ENCODE peak calls at places on chromosome X, in four cellular contexts. K is body of pancreas, M is cardiac muscle cell, G is upper lobe of right lung. Y is an unnamed sample. For H3K27me3 and H3K4me1, the result is how much of the 10 kb centered on the place peaks cover.

GRCh38 chrX:130110379-130111219 is at the start of gene ELF4:
- DNase-seq in K (peak), G (peak), M (peak), Y (peak)

GRCh38 chrX:155997436-155997835 is at the start of gene IL9R:
- DNase-seq in K (no peak), M (no peak), G (no peak), Y (no peak)

GRCh38 chrX:4173743-4174142 is 460.3 kb upstream of the PRKX start:
- DNase-seq in G (no peak), K (no peak), M (no peak), Y (no peak)

GRCh38 chrX:56813318-56813837 is 84.3 kb downstream of the NBDY start:
- DNase-seq in G (no peak), M (peak), K (no peak), Y (no peak)

GRCh38 chrX:45621356-45622041 is 420.8 kb upstream of the DIPK2B start:
- DNase-seq in M (peak), K (no peak), G (no peak), Y (no peak)

GRCh38 chrX:154370882-154371770 is 3.3 kb downstream of the FLNA start:
- DNase-seq in M (peak), K (peak), G (peak), Y (peak)

GRCh38 chrX:5113128-5113527 is 1115.5 kb downstream of the NLGN4X start:
- DNase-seq in K (no peak), M (no peak), G (no peak), Y (no peak)

GRCh38 chrX:112834976-112835375 is 5.7 kb downstream of the AMOT start:
- DNase-seq in M (no peak), K (no peak), G (no peak), Y (no peak)

GRCh38 chrX:20412871-20413486 is 146.3 kb upstream of the RPS6KA3 start:
- DNase-seq in M (no peak), K (no peak), G (no peak), Y (no peak)

GRCh38 chrX:150044556-150044955 is 106.3 kb upstream of the EOLA2 start:
- DNase-seq in G (no peak), K (no peak), M (peak), Y (no peak)

GRCh38 chrX:1224954-1225353 is 12.5 kb upstream of the CRLF2 start:
- DNase-seq in M (no peak), G (no peak), K (no peak), Y (peak)

GRCh38 chrX:66919280-66919832 is 280.5 kb upstream of the EDA2R start:
- DNase-seq in K (no peak), M (no peak), G (no peak), Y (no peak)

GRCh38 chrX:68918202-68918601 is 89.4 kb downstream of the EFNB1 start:
- DNase-seq in G (no peak), K (no peak), M (no peak), Y (no peak)

GRCh38 chrX:40727093-40727492 is 8.2 kb downstream of the MED14 start:
- DNase-seq in M (no peak), G (no peak), K (no peak), Y (no peak)

GRCh38 chrX:36609653-36610585 is 398.2 kb upstream of the FAM47C start:
- DNase-seq in M (no peak), G (no peak), K (no peak), Y (no peak)

GRCh38 chrX:1394731-1395501 is 3.0 kb upstream of the SLC25A6 start:
- DNase-seq in G (peak), K (peak), M (no peak), Y (peak)

GRCh38 chrX:33336783-33337182 is 125.4 kb upstream of the DMD start:
- DNase-seq in G (no peak), K (peak), M (peak), Y (no peak)

GRCh38 chrX:110759785-110760184 is 35.8 kb downstream of the CHRDL1 start:
- DNase-seq in M (no peak), K (no peak), G (no peak), Y (no peak)

GRCh38 chrX:95884196-95884595 is 800.4 kb upstream of the DIAPH2 start:
- DNase-seq in K (no peak), G (no peak), M (peak), Y (no peak)

GRCh38 chrX:18676470-18676869 is 4.6 kb upstream of the RS1 start:
- DNase-seq in M (peak), K (peak), G (no peak), Y (no peak)

GRCh38 chrX:74107666-74108065 is 196.3 kb upstream of the ZCCHC13 start:
- DNase-seq in M (no peak), K (no peak), G (no peak), Y (no peak)

GRCh38 chrX:21806691-21807090 is 32.7 kb upstream of the MBTPS2 start:
- DNase-seq in K (no peak), G (no peak), M (no peak), Y (no peak)

GRCh38 chrX:154056739-154057367 is 37.2 kb upstream of the IRAK1 start:
- DNase-seq in K (peak), G (no peak), M (no peak), Y (no peak)

GRCh38 chrX:136692271-136692670 is 44.3 kb downstream of the CD40LG start:
- DNase-seq in K (no peak), M (peak), G (no peak), Y (no peak)

GRCh38 chrX:114127411-114128025 is 456.4 kb upstream of the HTR2C start:
- DNase-seq in G (no peak), K (no peak), M (no peak), Y (peak)

GRCh38 chrX:105167233-105167632 is 53.3 kb downstream of the TEX13A start:
- DNase-seq in G (no peak), M (no peak), K (no peak), Y (no peak)

GRCh38 chrX:53422091-53422914 is at the start of the genes RIBC1 and SMC1A:
- DNase-seq in M (peak), G (peak), K (peak), Y (peak)

GRCh38 chrX:113959912-113960626 is 623.8 kb upstream of the HTR2C start:
- DNase-seq in G (no peak), M (no peak), K (no peak), Y (no peak)

GRCh38 chrX:118062048-118062789 is 54.4 kb downstream of the KLHL13 start:
- DNase-seq in K (no peak), M (no peak), G (no peak), Y (no peak)

GRCh38 chrX:118062817-118063615 is 53.6 kb downstream of the KLHL13 start:
- DNase-seq in M (no peak), G (no peak), K (no peak), Y (no peak)

GRCh38 chrX:118056870-118057269 is 59.7 kb downstream of the KLHL13 start:
- DNase-seq in K (no peak), G (no peak), M (no peak), Y (no peak)

GRCh38 chrX:118058924-118059323 is 57.7 kb downstream of the KLHL13 start:
- DNase-seq in G (no peak), M (no peak), K (no peak), Y (no peak)
- H3K27me3 ChIP-seq in G (under half), M (under half), K (under half), Y (under half)

GRCh38 chrX:133307637-133308485 is 89.7 kb upstream of the TFDP3 start:
- DNase-seq in M (peak), K (no peak), G (no peak), Y (no peak)
- H3K4me1 ChIP-seq in M (under half), K (under half), G (under half), Y (under half)

GRCh38 chrX:23331701-23332100 is 2.9 kb upstream of the PTCHD1 start:
- DNase-seq in M (no peak), K (no peak), G (no peak), Y (no peak)
- H3K4me3 ChIP-seq in M (peak), K (no peak), G (no peak), Y (peak)

GRCh38 chrX:118965395-118965794 is 9.0 kb upstream of the LONRF3 start:
- DNase-seq in G (no peak), K (no peak), M (no peak), Y (no peak)

GRCh38 chrX:118964252-118964651 is 10.2 kb upstream of the LONRF3 start:
- DNase-seq in M (no peak), K (no peak), G (no peak), Y (no peak)

GRCh38 chrX:118963159-118963558 is 11.3 kb upstream of the LONRF3 start:
- DNase-seq in M (no peak), G (no peak), K (no peak), Y (no peak)

DNA sequence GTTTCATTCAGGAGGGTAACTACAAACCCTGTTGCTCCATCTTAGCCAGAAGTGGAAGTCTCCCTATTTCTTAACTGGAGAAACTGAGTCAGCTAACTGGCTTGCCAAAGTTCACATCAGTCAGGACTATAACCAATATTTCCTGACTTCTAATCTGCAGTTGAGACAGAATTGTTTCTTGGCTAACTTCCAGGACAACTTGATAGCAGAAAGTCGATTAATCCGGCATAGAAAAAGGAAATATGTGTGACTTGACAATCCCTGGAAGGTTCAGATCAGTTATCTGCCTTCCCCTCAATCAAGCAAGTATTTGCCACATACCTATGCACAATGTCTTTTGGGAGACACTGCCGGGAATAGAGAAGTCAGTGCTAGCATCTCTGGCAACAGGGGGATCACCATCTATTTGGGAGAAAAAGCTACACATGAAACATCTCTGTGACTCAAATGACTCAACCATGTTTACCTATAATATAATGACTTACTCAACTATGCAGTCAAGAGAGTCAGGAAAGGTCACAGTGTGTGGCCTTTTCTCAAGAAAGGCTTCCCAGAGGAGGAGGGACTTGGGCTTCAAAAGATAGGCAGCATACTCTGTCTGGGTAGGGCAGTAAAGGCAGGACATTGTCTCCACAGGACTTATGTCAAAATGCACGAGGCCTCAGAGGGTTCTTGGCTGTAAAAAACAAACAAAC is 12.4 kb upstream of the LONRF3 start:
- DNase-seq in G (no peak), M (no peak), K (no peak), Y (no peak)
- H3K27me3 ChIP-seq in G (under half), M (under half), K (under half), Y (under half)

DNA sequence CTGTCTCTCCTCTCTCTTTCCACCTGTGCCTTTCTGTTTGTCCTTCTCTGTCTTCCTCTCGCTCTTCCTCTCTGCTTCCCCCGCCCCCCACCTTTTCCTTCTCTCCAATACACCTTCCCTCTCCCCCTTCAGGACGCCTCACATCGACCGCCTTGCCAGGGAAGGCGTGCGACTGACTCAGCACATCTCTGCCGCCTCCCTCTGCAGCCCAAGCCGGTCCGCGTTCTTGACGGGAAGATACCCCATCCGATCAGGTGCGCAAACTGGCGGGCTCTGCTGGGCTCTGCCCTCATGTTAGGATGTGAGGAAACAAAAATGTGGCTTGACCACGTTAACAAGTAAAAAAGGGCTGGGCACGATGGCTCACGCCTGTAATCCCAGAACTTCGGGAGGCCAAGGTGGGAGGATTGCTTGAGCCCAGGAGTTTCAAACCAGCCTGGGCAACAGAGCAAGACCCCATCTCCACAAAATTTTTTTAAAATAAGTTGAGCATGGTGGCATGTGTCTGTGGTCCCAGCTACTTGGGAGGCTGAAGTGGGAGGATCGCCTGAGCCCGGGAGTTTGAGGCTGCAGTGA is 35.2 kb downstream of the ARSF start:
- DNase-seq in G (no peak), M (no peak), K (no peak), Y (no peak)
- H3K4me1 ChIP-seq in G (under half), M (under half), K (under half), Y (under half)